ENCODE peak calls at places on chromosomes 3 and 15, in four cellular contexts. L is neuronal stem cell, S is SJCRH30, N is PC-9. F is an unnamed sample.

GRCh38 chr3:105883798-105884377 is 15.1 kb upstream of the CBLB start:
- DNase-seq in L (no peak), S (no peak), N (no peak), F (no peak)

GRCh38 chr3:42660898-42661297 is 7.4 kb downstream of the ZBTB47 start:
- DNase-seq in L (no peak), S (no peak), N (no peak), F (no peak)

GRCh38 chr3:114274929-114275328 is 18.9 kb upstream of the TIGIT start:
- DNase-seq in L (no peak), S (no peak), N (no peak), F (no peak)

GRCh38 chr15:80838666-80839065 is 59.5 kb downstream of the CEMIP start:
- DNase-seq in L (no peak), S (no peak), N (no peak), F (no peak)

GRCh38 chr15:93138681-93139080 is 49.7 kb upstream of the RGMA start:
- DNase-seq in L (no peak), S (peak), N (no peak), F (no peak)

GRCh38 chr15:68755731-68756130 is 65.0 kb downstream of the ANP32A start:
- DNase-seq in L (no peak), S (no peak), N (no peak), F (no peak)

GRCh38 chr3:40828741-40829415 is 304.1 kb downstream of the ZNF621 start:
- DNase-seq in L (no peak), S (no peak), N (no peak), F (no peak)

GRCh38 chr3:52238761-52239701 is at the start of gene TWF2:
- DNase-seq in L (peak), S (peak), N (no peak), F (peak)

GRCh38 chr3:88219138-88219792 is 69.5 kb downstream of the C3orf38 start:
- DNase-seq in L (peak), S (peak), N (no peak), F (peak)

GRCh38 chr15:63366451-63366850 is 15.2 kb downstream of the CA12 start:
- DNase-seq in L (no peak), S (no peak), N (no peak), F (no peak)

GRCh38 chr15:53837263-53837662 is 77.8 kb upstream of the WDR72 start:
- DNase-seq in L (no peak), S (peak), N (no peak), F (no peak)

GRCh38 chr15:57537951-57538506 is 53.7 kb upstream of the MYZAP start:
- DNase-seq in L (no peak), S (no peak), N (no peak), F (peak)

GRCh38 chr15:82907350-82907749 is 45.2 kb downstream of the HOMER2 start:
- DNase-seq in L (no peak), S (no peak), N (no peak), F (no peak)

GRCh38 chr3:51343918-51344687 is 41.0 kb upstream of the MANF start:
- DNase-seq in L (no peak), S (no peak), N (peak), F (no peak)

GRCh38 chr15:45205192-45205591 is 17.4 kb upstream of the SHF start:
- DNase-seq in L (peak), S (peak), N (no peak), F (peak)

DNA sequence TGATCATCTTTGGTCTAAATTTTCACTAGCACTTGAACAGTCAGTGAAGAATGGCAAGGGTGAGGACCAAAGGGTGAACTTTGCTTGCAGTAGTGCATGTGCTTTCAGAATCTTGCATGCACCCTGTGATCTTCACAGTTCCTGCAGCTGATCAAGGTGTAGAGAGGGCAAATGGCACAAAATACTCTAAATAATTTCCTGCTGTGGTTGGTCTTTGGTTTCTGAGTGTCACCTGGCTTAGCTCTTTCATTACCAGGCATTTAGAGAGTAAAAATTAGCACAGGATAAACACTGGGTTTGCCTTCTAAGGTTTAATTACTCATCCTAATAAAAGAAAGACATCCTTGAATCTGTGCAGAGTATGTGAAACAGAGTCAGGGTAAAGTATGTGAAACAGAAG is 11.4 kb downstream of the TIPARP start:
- DNase-seq in L (no peak), S (no peak), N (no peak), F (no peak)
- H3K4me3 ChIP-seq in L (no peak), S (no peak), N (no peak), F (peak)

GRCh38 chr15:52259503-52259902 is 36.1 kb downstream of the MYO5C start:
- DNase-seq in L (no peak), S (no peak), N (no peak), F (no peak)

GRCh38 chr15:52262364-52262763 is 33.2 kb downstream of the MYO5C start:
- DNase-seq in L (peak), S (no peak), N (no peak), F (no peak)

GRCh38 chr15:52261026-52261425 is 34.6 kb downstream of the MYO5C start:
- DNase-seq in L (no peak), S (no peak), N (no peak), F (no peak)

GRCh38 chr15:52263563-52263962 is 32.0 kb downstream of the MYO5C start:
- DNase-seq in L (no peak), S (no peak), N (no peak), F (no peak)

DNA sequence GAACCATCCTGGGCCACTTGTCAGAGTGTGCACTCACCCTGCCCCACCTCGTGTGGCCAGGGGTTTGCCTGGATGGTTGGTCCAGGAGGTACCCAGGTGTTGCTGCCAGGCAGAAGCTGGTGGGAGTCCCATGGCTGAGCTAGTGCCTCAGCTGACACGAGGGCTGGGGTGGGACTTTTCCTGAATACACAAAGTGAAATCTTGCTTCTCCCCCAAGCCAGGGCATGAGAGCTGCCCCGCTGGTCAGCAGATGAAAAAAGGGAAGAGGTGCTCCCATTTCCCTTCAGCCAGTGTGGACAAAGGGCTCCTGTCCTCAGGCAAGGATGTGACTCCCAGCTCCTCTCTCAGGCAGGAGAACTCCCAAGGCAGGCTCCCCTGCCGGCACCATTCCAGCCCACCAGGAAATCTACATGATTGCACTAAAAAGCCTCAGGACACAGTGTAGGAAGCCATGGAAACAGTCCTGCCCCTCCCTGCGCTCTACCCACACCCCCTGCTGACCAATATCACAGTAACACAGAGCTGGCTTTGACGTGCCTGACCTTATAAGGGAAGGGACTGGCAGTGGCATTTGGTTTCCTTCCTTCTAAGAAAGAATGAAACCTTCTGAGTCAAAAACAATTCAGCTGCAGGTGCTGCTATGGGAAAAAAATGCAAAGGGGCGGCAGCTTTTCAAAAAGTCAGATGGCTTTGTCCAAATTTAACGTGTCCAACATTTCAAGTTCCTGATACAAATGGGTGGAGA is 33.9 kb downstream of the MYO5C start:
- DNase-seq in L (peak), S (peak), N (peak), F (peak)
- H3K4me3 ChIP-seq in L (no peak), S (no peak), N (peak), F (no peak)

DNA sequence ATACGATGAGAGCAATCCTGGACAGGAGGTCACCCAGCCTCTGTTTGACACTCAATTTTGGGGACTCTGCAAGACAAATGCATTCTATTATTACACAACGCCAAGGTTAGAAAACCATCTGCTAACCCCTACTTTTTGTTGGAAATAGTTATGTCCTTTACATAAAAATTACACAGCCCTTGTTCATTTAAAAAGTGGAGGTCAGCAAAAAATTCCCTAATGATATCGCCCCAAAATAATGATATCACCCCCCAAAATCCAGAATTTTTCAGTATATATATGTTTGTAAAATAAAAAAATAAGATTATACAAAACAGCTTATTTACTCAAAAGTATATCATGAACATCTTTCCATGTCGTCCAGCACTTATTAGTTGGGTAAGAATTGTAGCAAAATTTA is 11.4 kb downstream of the ROPN1 start:
- DNase-seq in L (no peak), S (no peak), N (no peak), F (no peak)
- H3K4me3 ChIP-seq in L (no peak), S (no peak), N (no peak), F (no peak)

GRCh38 chr15:70101459-70102113 is 3.9 kb upstream of the TLE3 start:
- DNase-seq in L (peak), S (peak), N (peak), F (peak)
- H3K4me3 ChIP-seq in L (no peak), S (peak), N (no peak), F (peak)

GRCh38 chr3:184583345-184584000 is 21.9 kb downstream of the EPHB3 start:
- DNase-seq in L (no peak), S (no peak), N (no peak), F (no peak)
- H3K4me3 ChIP-seq in L (peak), S (no peak), N (no peak), F (no peak)

GRCh38 chr15:29920515-29920914 is 98.2 kb upstream of the TJP1 start:
- DNase-seq in L (no peak), S (no peak), N (peak), F (no peak)
- H3K4me3 ChIP-seq in L (no peak), S (no peak), N (peak), F (no peak)

GRCh38 chr3:183555541-183556081 is at the start of gene KLHL6:
- DNase-seq in L (no peak), S (no peak), N (no peak), F (no peak)
- H3K4me3 ChIP-seq in L (no peak), S (no peak), N (no peak), F (no peak)

F was measured in A673.